ENCODE peak calls at places on chromosome 17, in nine cellular contexts. R, F, B, T, P, Q, H, Y and U are unnamed samples.

GRCh38 chr17:30236807-30237206 is 1.3 kb upstream of the SLC6A4 start:
- DNase-seq in R (peak), F (peak), B (peak), T (no peak), P (peak), Q (peak), H (no peak), Y (no peak), U (no peak)

GRCh38 chr17:34658796-34659195 is 79.4 kb downstream of the TMEM132E start:
- DNase-seq in R (no peak), F (no peak), B (no peak), T (no peak), P (no peak), Q (no peak), H (no peak), Y (no peak), U (no peak)

GRCh38 chr17:42131971-42132370 is 9.4 kb downstream of the HSPB9 start:
- DNase-seq in R (no peak), F (no peak), B (no peak), T (no peak), P (no peak), Q (no peak), H (no peak), Y (no peak), U (no peak)

GRCh38 chr17:46264456-46265198 is 30.3 kb upstream of the LRRC37A start:
- DNase-seq in R (no peak), F (no peak), B (peak), T (no peak), P (peak), Q (peak), H (peak), Y (no peak), U (no peak)

GRCh38 chr17:27498615-27499316 is 42.5 kb downstream of the KSR1 start:
- DNase-seq in R (peak), F (no peak), B (no peak), T (no peak), P (no peak), Q (no peak), H (no peak), Y (no peak), U (no peak)

GRCh38 chr17:52128721-52129120 is 29.8 kb downstream of the CA10 start:
- DNase-seq in R (no peak), F (no peak), B (no peak), T (no peak), P (no peak), Q (no peak), H (no peak), Y (no peak), U (no peak)

GRCh38 chr17:42180411-42180921 is 476 bp downstream of the KCNH4 start:
- DNase-seq in R (no peak), F (no peak), B (no peak), T (no peak), P (no peak), Q (peak), H (no peak), Y (no peak), U (no peak)

GRCh38 chr17:49218941-49219913 is 8.7 kb downstream of the ABI3 start:
- DNase-seq in R (peak), F (peak), B (no peak), T (no peak), P (no peak), Q (peak), H (no peak), Y (peak), U (no peak)

GRCh38 chr17:60135160-60135950 is 14.4 kb upstream of the CA4 start:
- DNase-seq in R (peak), F (peak), B (peak), T (peak), P (peak), Q (peak), H (peak), Y (peak), U (peak)

GRCh38 chr17:31467502-31468256 is 76.2 kb downstream of the RAB11FIP4 start:
- DNase-seq in R (no peak), F (peak), B (no peak), T (no peak), P (peak), Q (peak), H (no peak), Y (no peak), U (peak)

GRCh38 chr17:7041607-7042506 is 2.0 kb downstream of the SLC16A11 start:
- DNase-seq in R (no peak), F (no peak), B (no peak), T (no peak), P (no peak), Q (peak), H (no peak), Y (no peak), U (no peak)

GRCh38 chr17:828761-829160 is 46.6 kb downstream of the MRM3 start:
- DNase-seq in R (no peak), F (no peak), B (no peak), T (no peak), P (no peak), Q (no peak), H (no peak), Y (no peak), U (no peak)

GRCh38 chr17:21573961-21574610 is 118.2 kb upstream of the KCNJ18 start:
- DNase-seq in R (no peak), F (peak), B (no peak), T (no peak), P (no peak), Q (no peak), H (peak), Y (no peak), U (no peak)

GRCh38 chr17:27256225-27257030 is 37.5 kb upstream of the WSB1 start:
- DNase-seq in R (no peak), F (no peak), B (no peak), T (no peak), P (no peak), Q (no peak), H (peak), Y (no peak), U (peak)

GRCh38 chr17:37792787-37793186 is 47.9 kb upstream of the HNF1B start:
- DNase-seq in R (no peak), F (no peak), B (no peak), T (no peak), P (no peak), Q (no peak), H (no peak), Y (no peak), U (no peak)

GRCh38 chr17:50596191-50597037 is 35.9 kb downstream of the CACNA1G start:
- DNase-seq in R (no peak), F (no peak), B (no peak), T (no peak), P (no peak), Q (peak), H (no peak), Y (no peak), U (no peak)

GRCh38 chr17:49914096-49914490 is 54.9 kb upstream of the DLX4 start:
- DNase-seq in R (peak), F (no peak), B (no peak), T (no peak), P (no peak), Q (peak), H (no peak), Y (no peak), U (no peak)

GRCh38 chr17:3660311-3660891 is 8.0 kb downstream of the TAX1BP3 start:
- DNase-seq in R (no peak), F (peak), B (no peak), T (no peak), P (peak), Q (peak), H (no peak), Y (no peak), U (peak)

GRCh38 chr17:3887811-3888210 is 5.0 kb downstream of the CAMKK1 start:
- DNase-seq in R (no peak), F (no peak), B (no peak), T (no peak), P (no peak), Q (no peak), H (no peak), Y (no peak), U (no peak)

GRCh38 chr17:10792156-10792555 is 11.7 kb downstream of the TMEM238L start:
- DNase-seq in R (no peak), F (no peak), B (peak), T (no peak), P (no peak), Q (no peak), H (no peak), Y (no peak), U (no peak)

GRCh38 chr17:40490289-40490853 is 11.1 kb downstream of the TNS4 start:
- DNase-seq in R (no peak), F (peak), B (peak), T (no peak), P (peak), Q (peak), H (peak), Y (peak), U (no peak)

GRCh38 chr17:32627233-32628008 is 140.6 kb downstream of the CDK5R1 start:
- DNase-seq in R (no peak), F (no peak), B (no peak), T (no peak), P (no peak), Q (peak), H (no peak), Y (no peak), U (peak)

GRCh38 chr17:59373879-59374495 is 42.5 kb downstream of the YPEL2 start:
- DNase-seq in R (no peak), F (no peak), B (no peak), T (no peak), P (no peak), Q (no peak), H (no peak), Y (no peak), U (no peak)

GRCh38 chr17:67293251-67294203 is 48.5 kb upstream of the HELZ start:
- DNase-seq in R (peak), F (peak), B (peak), T (no peak), P (peak), Q (peak), H (no peak), Y (peak), U (no peak)

GRCh38 chr17:59807892-59808509 is 84.7 kb downstream of the TUBD1 start:
- DNase-seq in R (no peak), F (no peak), B (no peak), T (no peak), P (no peak), Q (no peak), H (no peak), Y (no peak), U (no peak)

GRCh38 chr17:73188011-73188410 is 4.8 kb upstream of the COG1 start:
- DNase-seq in R (no peak), F (no peak), B (no peak), T (no peak), P (no peak), Q (no peak), H (no peak), Y (no peak), U (no peak)

GRCh38 chr17:9402590-9403199 is 172.9 kb downstream of the STX8 start:
- DNase-seq in R (peak), F (no peak), B (peak), T (no peak), P (peak), Q (peak), H (no peak), Y (peak), U (peak)

GRCh38 chr17:35073183-35073790 is 9.8 kb upstream of the RFFL start:
- DNase-seq in R (no peak), F (no peak), B (no peak), T (no peak), P (no peak), Q (no peak), H (no peak), Y (no peak), U (no peak)

GRCh38 chr17:71959129-71959528 is 161.7 kb upstream of the SOX9 start:
- DNase-seq in R (no peak), F (no peak), B (no peak), T (no peak), P (no peak), Q (no peak), H (no peak), Y (peak), U (no peak)

GRCh38 chr17:35879748-35880654 is at the start of gene CCL5:
- DNase-seq in R (no peak), F (no peak), B (no peak), T (no peak), P (no peak), Q (no peak), H (no peak), Y (peak), U (no peak)

GRCh38 chr17:49793309-49793708 is 4.8 kb downstream of the KAT7 start:
- DNase-seq in R (no peak), F (no peak), B (no peak), T (no peak), P (no peak), Q (no peak), H (no peak), Y (no peak), U (no peak)

GRCh38 chr17:4490637-4491061 is 8.0 kb upstream of the SPNS2 start:
- DNase-seq in R (peak), F (no peak), B (peak), T (no peak), P (no peak), Q (no peak), H (no peak), Y (no peak), U (no peak)

GRCh38 chr17:45907720-45908395 is 13.5 kb downstream of the MAPT start:
- DNase-seq in R (no peak), F (no peak), B (no peak), T (no peak), P (no peak), Q (no peak), H (no peak), Y (no peak), U (no peak)

GRCh38 chr17:42129109-42129837 is 6.7 kb downstream of the HSPB9 start:
- DNase-seq in R (no peak), F (peak), B (no peak), T (no peak), P (no peak), Q (no peak), H (no peak), Y (no peak), U (no peak)

GRCh38 chr17:4175921-4176802 is 33.2 kb downstream of the CYB5D2 start:
- DNase-seq in R (no peak), F (no peak), B (no peak), T (no peak), P (peak), Q (no peak), H (no peak), Y (no peak), U (no peak)

GRCh38 chr17:73338050-73338491 is 26.3 kb upstream of the CDC42EP4 start:
- DNase-seq in R (no peak), F (no peak), B (no peak), T (no peak), P (no peak), Q (no peak), H (no peak), Y (no peak), U (no peak)

GRCh38 chr17:73519011-73519410 is 125.2 kb downstream of the SDK2 start:
- DNase-seq in R (no peak), F (no peak), B (no peak), T (no peak), P (no peak), Q (no peak), H (no peak), Y (no peak), U (no peak)

GRCh38 chr17:77379065-77379428 is 238.3 kb downstream of the SEC14L1 start:
- DNase-seq in R (no peak), F (no peak), B (no peak), T (no peak), P (no peak), Q (no peak), H (no peak), Y (no peak), U (no peak)
- H3K4me3 ChIP-seq in R (no peak), F (no peak), B (no peak), T (no peak), P (no peak), Q (no peak), H (peak), Y (no peak), U (no peak)

DNA sequence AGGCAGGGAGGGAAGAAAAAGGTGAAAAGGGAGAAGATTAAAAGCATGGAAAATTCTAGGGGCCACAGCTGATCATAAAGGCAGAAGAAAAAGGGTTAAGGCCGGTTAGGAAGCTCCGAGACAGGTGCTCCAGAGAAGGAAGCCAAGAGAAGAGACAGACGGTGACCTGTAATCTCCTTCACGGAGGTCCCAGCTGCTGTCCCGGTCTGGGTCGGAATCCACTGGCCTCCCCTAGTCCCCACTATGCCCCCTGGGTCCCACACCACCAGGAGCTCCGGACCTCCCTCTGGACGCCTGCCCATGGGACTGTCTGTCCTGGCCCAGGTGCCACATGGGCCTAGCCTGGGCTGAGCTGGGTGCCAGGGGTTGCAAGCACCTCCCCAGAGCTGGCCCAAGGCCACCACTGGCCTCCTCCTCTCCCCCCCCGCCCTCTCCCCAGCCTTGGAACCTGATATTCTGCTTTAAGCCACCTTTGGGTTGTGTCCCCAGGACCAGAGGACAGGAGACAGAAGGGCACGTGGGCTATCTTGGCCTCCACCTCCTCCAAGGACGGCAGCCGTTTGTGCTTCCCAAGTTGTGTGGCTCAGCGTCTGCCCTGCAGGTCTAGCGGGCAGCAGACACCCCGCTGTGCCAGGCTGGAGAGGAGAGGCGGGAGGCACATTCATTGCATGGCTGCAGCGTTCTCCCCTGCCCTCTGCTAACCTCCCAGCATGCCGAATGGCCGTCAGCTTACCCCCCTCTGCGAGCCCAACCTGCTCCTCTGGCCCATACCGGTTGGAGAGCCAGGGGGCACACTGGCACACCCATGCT is 102.4 kb downstream of the ENGASE start:
- DNase-seq in R (no peak), F (no peak), B (no peak), T (no peak), P (no peak), Q (peak), H (no peak), Y (no peak), U (no peak)
- TF ChIP-seq CTCF in R (no peak), F (no peak), B (no peak), T (no peak), P (no peak), Q (no peak), H (no peak), Y (no peak), U (no peak)

DNA sequence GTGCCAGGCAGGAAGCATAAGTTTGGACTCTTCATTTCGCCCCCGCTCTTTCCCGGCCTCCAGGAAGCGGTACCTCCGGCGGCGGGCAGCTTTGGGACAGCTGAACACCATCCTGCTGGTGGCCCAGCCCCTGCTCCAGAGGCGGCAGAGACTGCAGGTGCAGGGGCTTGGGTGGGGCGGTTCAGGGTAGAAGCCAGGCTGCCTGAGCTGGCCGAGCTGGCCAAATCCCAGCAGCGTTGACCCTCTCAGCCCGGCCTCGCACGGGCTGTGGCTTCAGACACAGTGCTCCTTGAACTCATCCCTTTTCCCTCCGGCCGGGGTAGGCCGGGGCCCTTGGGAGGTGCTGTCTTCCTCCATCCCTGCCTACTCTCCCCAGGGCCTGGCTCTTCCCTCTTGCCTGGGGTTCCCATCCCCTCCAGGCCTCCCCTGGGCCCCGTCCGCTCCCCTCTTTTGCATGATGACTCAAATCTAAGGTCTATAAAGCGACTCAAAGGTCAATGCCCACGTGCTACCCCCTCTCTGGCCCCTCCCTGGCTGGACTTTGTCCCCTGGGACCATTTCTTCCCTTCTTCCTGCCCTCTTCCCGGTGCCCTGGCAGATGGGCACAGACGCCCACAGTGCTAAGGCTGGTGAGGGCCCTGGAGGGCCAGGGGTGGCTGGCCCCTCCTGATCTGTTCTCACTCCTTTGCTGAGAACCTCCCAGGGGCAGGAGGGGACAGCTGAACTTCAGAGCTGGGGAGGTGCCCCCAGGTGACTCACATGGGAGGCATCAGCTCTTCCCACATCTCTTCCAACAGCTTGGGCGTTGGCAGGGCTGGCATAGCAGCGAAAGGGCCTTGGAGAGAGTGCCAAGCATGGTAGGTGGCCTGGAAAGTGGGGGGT is 22.7 kb downstream of the MYO15B start:
- DNase-seq in R (peak), F (no peak), B (peak), T (no peak), P (no peak), Q (no peak), H (no peak), Y (no peak), U (no peak)
- H3K4me3 ChIP-seq in R (peak), F (no peak), B (no peak), T (no peak), P (no peak), Q (no peak), H (no peak), Y (no peak), U (no peak)

DNA sequence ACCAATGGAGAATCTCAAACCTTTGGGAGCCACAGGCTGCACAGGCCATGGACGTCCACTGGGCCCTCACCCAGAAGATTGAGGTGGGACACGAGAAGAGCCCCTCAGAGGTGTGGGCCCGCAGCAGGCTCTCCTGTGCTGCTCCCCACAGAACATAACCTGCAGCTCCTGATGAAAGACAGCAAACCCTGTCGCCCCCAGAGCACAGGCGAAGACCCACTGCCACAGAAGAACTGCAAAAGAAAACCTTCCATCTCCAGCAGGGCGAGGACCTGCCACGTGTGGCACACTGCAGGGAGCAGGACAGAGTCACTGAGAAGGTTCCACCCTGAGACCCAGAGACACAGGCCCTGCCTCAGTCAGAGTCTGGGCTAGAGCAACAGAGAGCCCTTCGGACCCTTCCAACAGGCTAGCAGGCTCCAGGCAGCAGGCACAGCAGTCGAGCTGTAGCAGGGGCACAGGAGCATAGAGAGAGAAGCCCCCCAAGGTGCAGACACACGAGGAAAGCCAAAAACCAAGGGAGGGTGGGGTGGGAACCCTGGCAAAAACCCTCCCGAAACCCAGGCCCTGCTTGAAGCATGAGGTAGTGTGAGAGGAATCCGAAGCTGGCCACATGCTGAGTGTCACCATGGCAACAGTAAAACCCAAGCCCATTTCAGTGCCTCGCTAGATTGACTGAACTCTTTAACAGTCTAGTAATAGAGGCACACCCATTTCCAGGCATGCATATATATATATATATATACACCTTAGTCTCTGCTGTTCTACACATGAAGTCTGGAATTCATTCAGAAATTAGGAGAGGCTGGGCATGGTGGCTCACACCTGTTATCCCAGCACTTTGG is 60.0 kb upstream of the CHMP6 start:
- DNase-seq in R (no peak), F (no peak), B (no peak), T (no peak), P (peak), Q (peak), H (peak), Y (no peak), U (no peak)
- TF ChIP-seq CTCF in R (no peak), F (no peak), B (no peak), T (no peak), P (no peak), Q (no peak), H (no peak), Y (no peak), U (no peak)

GRCh38 chr17:44095388-44095646 is 24.8 kb downstream of the G6PC3 start:
- DNase-seq in R (no peak), F (no peak), B (no peak), T (no peak), P (no peak), Q (no peak), H (no peak), Y (no peak), U (no peak)
- H3K4me3 ChIP-seq in R (no peak), F (peak), B (peak), T (peak), P (no peak), Q (peak), H (peak), Y (no peak), U (no peak)

GRCh38 chr17:81489986-81490598 is 22.5 kb downstream of the ACTG1 start:
- DNase-seq in R (no peak), F (no peak), B (no peak), T (no peak), P (no peak), Q (peak), H (no peak), Y (no peak), U (no peak)
- TF ChIP-seq CTCF in R (no peak), F (no peak), B (no peak), T (no peak), P (no peak), Q (no peak), H (no peak), Y (no peak), U (no peak)